ENCODE peak calls at places on chromosomes 1 and 21, in seven cellular contexts. B, C, V, L, K, D and X are unnamed samples.

GRCh38 chr1:228920791-228921190 is 185.5 kb downstream of the RHOU start:
- DNase-seq in B (no peak), C (no peak), V (no peak), L (peak), K (no peak), D (no peak), X (no peak)

GRCh38 chr1:8970870-8971337 is 25.2 kb downstream of the CA6 start:
- DNase-seq in B (no peak), C (no peak), V (no peak), L (no peak), K (no peak), D (peak), X (peak)

GRCh38 chr1:7300893-7301292 is 470.2 kb upstream of the VAMP3 start:
- DNase-seq in B (no peak), C (peak), V (no peak), L (peak), K (no peak), D (no peak), X (no peak)

GRCh38 chr1:196324345-196324744 is 283.9 kb downstream of the KCNT2 start:
- DNase-seq in B (no peak), C (no peak), V (no peak), L (no peak), K (no peak), D (no peak), X (no peak)

GRCh38 chr1:101089608-101090007 is 64.0 kb upstream of the DPH5 start:
- DNase-seq in B (no peak), C (no peak), V (no peak), L (no peak), K (no peak), D (no peak), X (no peak)

GRCh38 chr1:177744906-177745305 is 225.0 kb downstream of the SEC16B start:
- DNase-seq in B (no peak), C (no peak), V (no peak), L (no peak), K (no peak), D (no peak), X (no peak)

GRCh38 chr1:150346316-150346715 is 17.6 kb upstream of the RPRD2 start:
- DNase-seq in B (peak), C (no peak), V (no peak), L (no peak), K (no peak), D (no peak), X (peak)

GRCh38 chr1:15153842-15154479 is 414 bp downstream of the TMEM51 start:
- DNase-seq in B (peak), C (peak), V (peak), L (peak), K (no peak), D (peak), X (peak)

GRCh38 chr1:37394574-37395464 is 79.6 kb upstream of the ZC3H12A start:
- DNase-seq in B (peak), C (no peak), V (no peak), L (no peak), K (no peak), D (no peak), X (peak)

GRCh38 chr1:8815582-8816285 is 1.7 kb downstream of the RERE start:
- DNase-seq in B (no peak), C (no peak), V (peak), L (peak), K (no peak), D (no peak), X (peak)

GRCh38 chr1:44089371-44090070 is 29.1 kb upstream of the KLF17 start:
- DNase-seq in B (no peak), C (no peak), V (no peak), L (no peak), K (no peak), D (no peak), X (no peak)

GRCh38 chr1:167401260-167401873 is 117.0 kb downstream of the CD247 start:
- DNase-seq in B (peak), C (peak), V (no peak), L (peak), K (peak), D (peak), X (peak)

GRCh38 chr1:153429266-153430165 is 13.2 kb downstream of the S100A7A start:
- DNase-seq in B (peak), C (no peak), V (no peak), L (no peak), K (no peak), D (no peak), X (peak)

GRCh38 chr1:154730251-154730650 is 122.3 kb upstream of the ADAR start:
- DNase-seq in B (no peak), C (no peak), V (no peak), L (peak), K (no peak), D (no peak), X (peak)

GRCh38 chr21:46120301-46121285 is 22.7 kb downstream of the COL6A2 start:
- DNase-seq in B (no peak), C (peak), V (no peak), L (no peak), K (no peak), D (no peak), X (no peak)

GRCh38 chr1:209635850-209636249 is 16.4 kb downstream of the LAMB3 start:
- DNase-seq in B (no peak), C (no peak), V (no peak), L (no peak), K (no peak), D (no peak), X (no peak)

GRCh38 chr1:212291505-212292134 is 6.4 kb downstream of the PPP2R5A start:
- DNase-seq in B (no peak), C (no peak), V (no peak), L (peak), K (no peak), D (peak), X (peak)

GRCh38 chr1:21574464-21575151 is 65.4 kb downstream of the ALPL start:
- DNase-seq in B (no peak), C (peak), V (no peak), L (peak), K (no peak), D (no peak), X (no peak)

GRCh38 chr1:38210612-38211177 is 164.1 kb upstream of the POU3F1 start:
- DNase-seq in B (no peak), C (no peak), V (no peak), L (no peak), K (no peak), D (no peak), X (peak)